ENCODE peak calls at places on chromosome 19, in seven cellular contexts. O is T-cell; P is WTC11; U is cardiac fibroblast; S is stimulated activated CD8-positive, alpha-beta memory T cell treated with anti-CD3 and anti-CD28 coated beads, Interleukin-4, amount 100 ng/mL, for 24 hours; G is breast epithelium; W is MV-4-11. B is an unnamed sample.

GRCh38 chr19:58554494-58555368 is at the start of gene CHMP2A:
- DNase-seq in O (peak; percentile 96), P (peak; percentile 99), U (peak; percentile 98), S (peak; percentile 98), G (peak; percentile 99), W (no peak), B (peak; percentile 99)

GRCh38 chr19:3507371-3508120 is 1.4 kb downstream of the FZR1 start:
- DNase-seq in O (peak; percentile 17), P (peak; percentile 42), U (peak; percentile 10), S (no peak), G (no peak), W (no peak), B (peak; percentile 21)

GRCh38 chr19:16026131-16026530 is 50.2 kb upstream of the TPM4 start:
- DNase-seq in O (no peak), P (no peak), U (no peak), S (no peak), G (no peak), W (no peak), B (no peak)

GRCh38 chr19:18339703-18340102 is 695 bp upstream of the PGPEP1 start:
- DNase-seq in O (no peak), P (peak; percentile 35), U (peak; percentile 26), S (no peak), G (no peak), W (peak; percentile 67), B (peak; percentile 38)

GRCh38 chr19:48757089-48757675 is 1.9 kb downstream of the FGF21 start:
- DNase-seq in O (no peak), P (no peak), U (no peak), S (no peak), G (no peak), W (no peak), B (no peak)

GRCh38 chr19:51024924-51025323 is 1.5 kb downstream of the KLK11 start:
- DNase-seq in O (no peak), P (no peak), U (no peak), S (no peak), G (no peak), W (no peak), B (no peak)

GRCh38 chr19:30441011-30441410 is 68.8 kb downstream of the ZNF536 start:
- DNase-seq in O (no peak), P (no peak), U (no peak), S (no peak), G (no peak), W (no peak), B (no peak)

GRCh38 chr19:13398780-13399726 is 107.2 kb downstream of the CACNA1A start:
- DNase-seq in O (no peak), P (no peak), U (peak; percentile 97), S (no peak), G (no peak), W (no peak), B (peak; percentile 93)

GRCh38 chr19:9043524-9043923 is 33.3 kb upstream of the MUC16 start:
- DNase-seq in O (no peak), P (no peak), U (no peak), S (no peak), G (no peak), W (no peak), B (no peak)

GRCh38 chr19:19661675-19662251 is 1.7 kb downstream of the ATP13A1 start:
- DNase-seq in O (peak; percentile 40), P (no peak), U (no peak), S (no peak), G (no peak), W (peak; percentile 99), B (no peak)

GRCh38 chr19:2249010-2249866 is at the start of gene AMH:
- DNase-seq in O (no peak), P (no peak), U (no peak), S (no peak), G (no peak), W (no peak), B (no peak)

GRCh38 chr19:16976471-16976870 is 50.1 kb downstream of the CPAMD8 start:
- DNase-seq in O (no peak), P (no peak), U (no peak), S (no peak), G (no peak), W (no peak), B (no peak)

GRCh38 chr19:34261335-34262109 is 7.2 kb downstream of the GARRE1 start:
- DNase-seq in O (no peak), P (no peak), U (no peak), S (no peak), G (no peak), W (no peak), B (no peak)

GRCh38 chr19:35545001-35545854 is at the start of gene TMEM147:
- DNase-seq in O (peak; percentile 63), P (peak; percentile 93), U (peak; percentile 82), S (peak; percentile 81), G (peak; percentile 88), W (peak; percentile 86), B (peak; percentile 98)

GRCh38 chr19:46180701-46181385 is 32.8 kb downstream of the IGFL2 start:
- DNase-seq in O (no peak), P (no peak), U (peak; percentile 76), S (no peak), G (no peak), W (no peak), B (peak; percentile 25)

GRCh38 chr19:17307876-17308377 is 1.4 kb upstream of the DDA1 start:
- DNase-seq in O (no peak), P (no peak), U (no peak), S (no peak), G (no peak), W (no peak), B (no peak)

GRCh38 chr19:27716922-27717321 is 1496.0 kb downstream of the UQCRFS1 start:
- DNase-seq in O (no peak), P (no peak), U (no peak), S (no peak), G (no peak), W (no peak), B (no peak)

GRCh38 chr19:30163663-30164062 is 208.5 kb upstream of the ZNF536 start:
- DNase-seq in O (no peak), P (no peak), U (no peak), S (no peak), G (no peak), W (peak; percentile 87), B (no peak)

GRCh38 chr19:41910240-41910991 is 17.8 kb downstream of the ERFL start:
- DNase-seq in O (no peak), P (no peak), U (no peak), S (no peak), G (no peak), W (no peak), B (no peak)

GRCh38 chr19:18053571-18054219 is 33.0 kb downstream of the IL12RB1 start:
- DNase-seq in O (no peak), P (no peak), U (peak; percentile 70), S (no peak), G (no peak), W (no peak), B (peak; percentile 32)

GRCh38 chr19:3836887-3837286 is 32.0 kb downstream of the ZFR2 start:
- DNase-seq in O (no peak), P (no peak), U (no peak), S (no peak), G (no peak), W (no peak), B (no peak)

GRCh38 chr19:39347332-39348227 is 5.4 kb downstream of the SAMD4B start:
- DNase-seq in O (no peak), P (no peak), U (peak; percentile 48), S (no peak), G (no peak), W (no peak), B (no peak)

GRCh38 chr19:42655748-42656147 is 61.0 kb upstream of the CEACAM8 start:
- DNase-seq in O (no peak), P (no peak), U (no peak), S (no peak), G (peak; percentile 76), W (no peak), B (no peak)

GRCh38 chr19:50875795-50876422 is 2.7 kb downstream of the KLK2 start:
- DNase-seq in O (no peak), P (no peak), U (no peak), S (no peak), G (no peak), W (no peak), B (no peak)

GRCh38 chr19:33621065-33621785 is 528 bp upstream of the CHST8 start:
- DNase-seq in O (no peak), P (peak; percentile 59), U (no peak), S (no peak), G (no peak), W (no peak), B (no peak)

GRCh38 chr19:49554701-49555181 is 25.6 kb downstream of the NOSIP start:
- DNase-seq in O (peak; percentile 30), P (no peak), U (no peak), S (no peak), G (no peak), W (no peak), B (no peak)

GRCh38 chr19:18349524-18350128 is 9.2 kb downstream of the PGPEP1 start:
- DNase-seq in O (no peak), P (peak; percentile 71), U (peak; percentile 75), S (peak; percentile 23), G (peak; percentile 61), W (peak; percentile 29), B (peak; percentile 81)

GRCh38 chr19:6589711-6590457 is 1.1 kb downstream of the CD70 start:
- DNase-seq in O (no peak), P (no peak), U (no peak), S (no peak), G (no peak), W (peak; percentile 56), B (no peak)

GRCh38 chr19:38848299-38849146 is 1.3 kb downstream of the HNRNPL start:
- DNase-seq in O (no peak), P (no peak), U (no peak), S (no peak), G (no peak), W (no peak), B (no peak)

B was measured in AG08395.